ENCODE peak calls at places on chromosomes 5 and 9, in ten cellular contexts. One of them, this sample, is unnamed.

GRCh38 chr9:84846501-84847323 is 177.2 kb downstream of the NTRK2 start:
- DNase-seq in kidney: no peak
- DNase-seq in neuronal stem cell: no peak
- DNase-seq in lower lobe of right lung: no peak
- DNase-seq in aorta: no peak
- DNase-seq in tibial nerve: no peak
- DNase-seq in WERI-Rb-1: no peak
- DNase-seq in GM23248: no peak
- DNase-seq in endothelial cell of umbilical vein: no peak
- DNase-seq in AG04450: no peak
- DNase-seq in this sample: no peak

GRCh38 chr5:74363603-74364205 is 276.8 kb downstream of the ENC1 start:
- DNase-seq in AG04450: no peak
- DNase-seq in aorta: no peak
- DNase-seq in lower lobe of right lung: no peak
- DNase-seq in endothelial cell of umbilical vein: no peak
- DNase-seq in neuronal stem cell: no peak
- DNase-seq in kidney: no peak
- DNase-seq in WERI-Rb-1: no peak
- DNase-seq in GM23248: no peak
- DNase-seq in tibial nerve: no peak
- DNase-seq in this sample: no peak

GRCh38 chr9:126376903-126377342 is 50.3 kb downstream of the MVB12B start:
- DNase-seq in tibial nerve: no peak
- DNase-seq in WERI-Rb-1: no peak
- DNase-seq in lower lobe of right lung: no peak
- DNase-seq in kidney: no peak
- DNase-seq in neuronal stem cell: peak
- DNase-seq in endothelial cell of umbilical vein: no peak
- DNase-seq in AG04450: no peak
- DNase-seq in GM23248: no peak
- DNase-seq in aorta: no peak
- DNase-seq in this sample: peak

GRCh38 chr9:3732077-3733038 is 206.6 kb upstream of the RFX3 start:
- DNase-seq in lower lobe of right lung: no peak
- DNase-seq in endothelial cell of umbilical vein: peak
- DNase-seq in neuronal stem cell: peak
- DNase-seq in AG04450: peak
- DNase-seq in kidney: no peak
- DNase-seq in tibial nerve: peak
- DNase-seq in aorta: no peak
- DNase-seq in WERI-Rb-1: peak
- DNase-seq in GM23248: peak
- DNase-seq in this sample: no peak

GRCh38 chr9:132637351-132637750 is 32.4 kb downstream of the DDX31 start:
- DNase-seq in lower lobe of right lung: no peak
- DNase-seq in AG04450: no peak
- DNase-seq in neuronal stem cell: no peak
- DNase-seq in WERI-Rb-1: peak
- DNase-seq in aorta: no peak
- DNase-seq in kidney: no peak
- DNase-seq in tibial nerve: no peak
- DNase-seq in endothelial cell of umbilical vein: no peak
- DNase-seq in GM23248: no peak
- DNase-seq in this sample: no peak

GRCh38 chr5:56340196-56340980 is 107.3 kb upstream of the ANKRD55 start:
- DNase-seq in neuronal stem cell: no peak
- DNase-seq in endothelial cell of umbilical vein: no peak
- DNase-seq in lower lobe of right lung: no peak
- DNase-seq in WERI-Rb-1: no peak
- DNase-seq in tibial nerve: no peak
- DNase-seq in AG04450: no peak
- DNase-seq in GM23248: no peak
- DNase-seq in kidney: no peak
- DNase-seq in aorta: no peak
- DNase-seq in this sample: no peak

GRCh38 chr9:21491742-21492141 is 9.6 kb upstream of the IFNE start:
- DNase-seq in lower lobe of right lung: no peak
- DNase-seq in neuronal stem cell: no peak
- DNase-seq in GM23248: no peak
- DNase-seq in AG04450: no peak
- DNase-seq in kidney: no peak
- DNase-seq in WERI-Rb-1: no peak
- DNase-seq in tibial nerve: no peak
- DNase-seq in endothelial cell of umbilical vein: peak
- DNase-seq in aorta: no peak
- DNase-seq in this sample: no peak

GRCh38 chr9:128556276-128556675 is 3.9 kb downstream of the SPTAN1 start:
- DNase-seq in tibial nerve: no peak
- DNase-seq in aorta: no peak
- DNase-seq in AG04450: no peak
- DNase-seq in endothelial cell of umbilical vein: peak
- DNase-seq in lower lobe of right lung: no peak
- DNase-seq in WERI-Rb-1: no peak
- DNase-seq in kidney: no peak
- DNase-seq in GM23248: no peak
- DNase-seq in neuronal stem cell: no peak
- DNase-seq in this sample: no peak

GRCh38 chr5:411728-412127 is 31.2 kb upstream of the EXOC3 start:
- DNase-seq in lower lobe of right lung: peak
- DNase-seq in neuronal stem cell: no peak
- DNase-seq in kidney: peak
- DNase-seq in endothelial cell of umbilical vein: no peak
- DNase-seq in aorta: no peak
- DNase-seq in GM23248: no peak
- DNase-seq in WERI-Rb-1: no peak
- DNase-seq in tibial nerve: no peak
- DNase-seq in AG04450: no peak
- DNase-seq in this sample: no peak

GRCh38 chr9:2053883-2054845 is 39.0 kb downstream of the SMARCA2 start:
- DNase-seq in GM23248: peak
- DNase-seq in neuronal stem cell: no peak
- DNase-seq in WERI-Rb-1: no peak
- DNase-seq in aorta: peak
- DNase-seq in lower lobe of right lung: no peak
- DNase-seq in AG04450: no peak
- DNase-seq in kidney: no peak
- DNase-seq in tibial nerve: peak
- DNase-seq in endothelial cell of umbilical vein: peak
- DNase-seq in this sample: peak

GRCh38 chr9:110048976-110049698 is 158.8 kb downstream of the C9orf152 start:
- DNase-seq in lower lobe of right lung: no peak
- DNase-seq in endothelial cell of umbilical vein: no peak
- DNase-seq in tibial nerve: no peak
- DNase-seq in neuronal stem cell: no peak
- DNase-seq in kidney: peak
- DNase-seq in GM23248: peak
- DNase-seq in aorta: peak
- DNase-seq in AG04450: no peak
- DNase-seq in WERI-Rb-1: peak
- DNase-seq in this sample: no peak

GRCh38 chr5:173907284-173907683 is 19.1 kb downstream of the CPEB4 start:
- DNase-seq in AG04450: no peak
- DNase-seq in tibial nerve: no peak
- DNase-seq in kidney: no peak
- DNase-seq in WERI-Rb-1: no peak
- DNase-seq in lower lobe of right lung: no peak
- DNase-seq in neuronal stem cell: no peak
- DNase-seq in aorta: no peak
- DNase-seq in endothelial cell of umbilical vein: no peak
- DNase-seq in GM23248: no peak
- DNase-seq in this sample: no peak

GRCh38 chr9:125999504-125999881 is 252.3 kb downstream of the PBX3 start:
- DNase-seq in endothelial cell of umbilical vein: no peak
- DNase-seq in tibial nerve: no peak
- DNase-seq in WERI-Rb-1: no peak
- DNase-seq in lower lobe of right lung: no peak
- DNase-seq in GM23248: no peak
- DNase-seq in neuronal stem cell: no peak
- DNase-seq in aorta: peak
- DNase-seq in AG04450: no peak
- DNase-seq in kidney: peak
- DNase-seq in this sample: no peak

GRCh38 chr5:15727375-15727774 is 227.4 kb downstream of the FBXL7 start:
- DNase-seq in GM23248: no peak
- DNase-seq in endothelial cell of umbilical vein: no peak
- DNase-seq in tibial nerve: no peak
- DNase-seq in WERI-Rb-1: no peak
- DNase-seq in lower lobe of right lung: no peak
- DNase-seq in aorta: no peak
- DNase-seq in neuronal stem cell: no peak
- DNase-seq in kidney: no peak
- DNase-seq in AG04450: no peak
- DNase-seq in this sample: no peak

GRCh38 chr5:72156921-72157320 is 49.6 kb downstream of the MAP1B start:
- DNase-seq in kidney: no peak
- DNase-seq in WERI-Rb-1: no peak
- DNase-seq in neuronal stem cell: no peak
- DNase-seq in GM23248: peak
- DNase-seq in AG04450: peak
- DNase-seq in aorta: no peak
- DNase-seq in endothelial cell of umbilical vein: peak
- DNase-seq in tibial nerve: no peak
- DNase-seq in lower lobe of right lung: no peak
- DNase-seq in this sample: no peak

GRCh38 chr5:119388619-119389190 is 32.9 kb downstream of the TNFAIP8 start:
- DNase-seq in neuronal stem cell: no peak
- DNase-seq in GM23248: no peak
- DNase-seq in WERI-Rb-1: no peak
- DNase-seq in AG04450: no peak
- DNase-seq in kidney: no peak
- DNase-seq in endothelial cell of umbilical vein: no peak
- DNase-seq in lower lobe of right lung: no peak
- DNase-seq in tibial nerve: no peak
- DNase-seq in aorta: no peak
- DNase-seq in this sample: no peak
- H3K27ac ChIP-seq in neuronal stem cell: no peak
- H3K27ac ChIP-seq in GM23248: no peak
- H3K27ac ChIP-seq in WERI-Rb-1: no peak
- H3K27ac ChIP-seq in AG04450: no peak
- H3K27ac ChIP-seq in kidney: no peak
- H3K27ac ChIP-seq in endothelial cell of umbilical vein: no peak
- H3K27ac ChIP-seq in lower lobe of right lung: no peak
- H3K27ac ChIP-seq in tibial nerve: no peak
- H3K27ac ChIP-seq in aorta: no peak
- H3K27ac ChIP-seq in this sample: no peak

DNA sequence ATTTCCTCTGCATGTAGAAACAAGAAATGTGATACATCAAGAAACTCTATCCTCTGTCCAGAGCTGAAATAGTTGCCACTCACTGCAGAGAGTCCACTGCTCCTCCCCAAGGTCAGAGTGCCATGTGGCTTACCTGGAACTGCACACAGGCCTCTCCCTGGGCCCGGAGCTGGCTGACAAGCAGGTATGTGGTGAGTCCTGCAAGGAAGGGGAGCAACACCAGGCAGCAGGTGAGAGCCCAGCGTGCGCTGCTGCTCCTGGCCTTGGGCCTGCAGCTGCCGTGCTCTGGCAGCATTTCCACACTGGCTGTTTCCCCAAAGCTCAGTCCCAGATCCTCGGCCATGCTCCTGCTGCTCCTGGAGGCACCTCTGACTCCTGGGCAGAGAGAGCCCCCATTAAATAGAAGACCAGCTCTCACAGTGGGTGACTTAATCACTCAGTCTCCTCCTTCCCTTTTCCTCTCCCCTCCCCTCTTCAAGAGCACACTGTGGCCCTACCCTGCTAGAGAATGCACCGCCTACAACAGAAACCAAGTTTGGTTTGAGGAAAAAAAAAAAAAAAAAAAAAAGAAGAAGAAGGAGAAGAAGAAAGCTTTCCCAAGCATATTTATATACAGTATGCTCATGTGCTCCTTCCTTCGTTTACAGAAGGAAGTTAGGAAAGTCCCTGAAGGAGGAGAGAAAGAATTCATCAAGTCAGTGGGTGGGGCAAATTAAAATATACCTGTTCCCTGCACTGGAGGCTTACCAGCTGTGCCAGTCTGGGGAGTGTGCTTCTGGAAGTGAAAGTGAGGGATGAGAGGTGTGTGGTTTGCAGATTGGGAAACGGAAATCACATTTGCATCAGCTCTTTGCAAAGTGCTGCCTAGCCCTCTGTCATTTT is at the start of gene TNFSF15:
- DNase-seq in GM23248: no peak
- DNase-seq in WERI-Rb-1: peak
- DNase-seq in kidney: peak
- DNase-seq in aorta: peak
- DNase-seq in AG04450: no peak
- DNase-seq in lower lobe of right lung: peak
- DNase-seq in tibial nerve: no peak
- DNase-seq in neuronal stem cell: no peak
- DNase-seq in endothelial cell of umbilical vein: peak
- DNase-seq in this sample: no peak
- H3K27ac ChIP-seq in GM23248: no peak
- H3K27ac ChIP-seq in WERI-Rb-1: no peak
- H3K27ac ChIP-seq in kidney: peak
- H3K27ac ChIP-seq in aorta: no peak
- H3K27ac ChIP-seq in AG04450: peak
- H3K27ac ChIP-seq in lower lobe of right lung: peak
- H3K27ac ChIP-seq in tibial nerve: peak
- H3K27ac ChIP-seq in neuronal stem cell: no peak
- H3K27ac ChIP-seq in endothelial cell of umbilical vein: peak
- H3K27ac ChIP-seq in this sample: no peak

GRCh38 chr5:59864718-59865117 is 28.8 kb downstream of the PDE4D start:
- DNase-seq in neuronal stem cell: no peak
- DNase-seq in tibial nerve: no peak
- DNase-seq in kidney: no peak
- DNase-seq in lower lobe of right lung: no peak
- DNase-seq in AG04450: no peak
- DNase-seq in WERI-Rb-1: no peak
- DNase-seq in endothelial cell of umbilical vein: no peak
- DNase-seq in aorta: no peak
- DNase-seq in GM23248: no peak
- DNase-seq in this sample: no peak

DNA sequence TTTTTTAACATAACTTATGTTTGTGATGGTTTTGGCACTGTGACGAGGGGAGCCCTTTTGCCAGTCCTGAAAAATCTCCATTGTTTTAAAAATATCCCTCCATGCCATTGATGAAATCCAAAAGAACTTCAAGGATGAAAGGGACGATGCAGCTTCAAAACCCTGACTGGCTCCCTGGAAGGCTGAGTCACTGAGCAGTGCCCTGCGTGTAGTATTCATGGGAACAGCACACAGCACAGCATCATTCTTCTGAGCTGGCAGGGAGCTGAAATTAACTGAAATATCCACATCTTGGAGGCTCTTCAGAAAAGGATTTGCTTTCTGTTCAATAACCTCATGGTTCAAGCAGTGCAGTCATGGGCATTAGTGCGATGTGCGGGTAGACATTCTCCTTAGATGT is 29.7 kb downstream of the PDE4D start:
- DNase-seq in kidney: no peak
- DNase-seq in endothelial cell of umbilical vein: no peak
- DNase-seq in AG04450: no peak
- DNase-seq in aorta: no peak
- DNase-seq in tibial nerve: no peak
- DNase-seq in GM23248: peak
- DNase-seq in WERI-Rb-1: no peak
- DNase-seq in neuronal stem cell: no peak
- DNase-seq in lower lobe of right lung: no peak
- DNase-seq in this sample: no peak
- H3K27ac ChIP-seq in kidney: no peak
- H3K27ac ChIP-seq in endothelial cell of umbilical vein: no peak
- H3K27ac ChIP-seq in AG04450: no peak
- H3K27ac ChIP-seq in aorta: no peak
- H3K27ac ChIP-seq in tibial nerve: no peak
- H3K27ac ChIP-seq in GM23248: no peak
- H3K27ac ChIP-seq in WERI-Rb-1: no peak
- H3K27ac ChIP-seq in neuronal stem cell: no peak
- H3K27ac ChIP-seq in lower lobe of right lung: no peak
- H3K27ac ChIP-seq in this sample: no peak

GRCh38 chr9:69396759-69397158 is 71.7 kb downstream of the ENTREP1 start:
- DNase-seq in kidney: no peak
- DNase-seq in neuronal stem cell: no peak
- DNase-seq in GM23248: no peak
- DNase-seq in WERI-Rb-1: no peak
- DNase-seq in tibial nerve: no peak
- DNase-seq in aorta: no peak
- DNase-seq in AG04450: no peak
- DNase-seq in lower lobe of right lung: no peak
- DNase-seq in endothelial cell of umbilical vein: no peak
- DNase-seq in this sample: no peak
- H3K27ac ChIP-seq in kidney: no peak
- H3K27ac ChIP-seq in neuronal stem cell: no peak
- H3K27ac ChIP-seq in GM23248: no peak
- H3K27ac ChIP-seq in WERI-Rb-1: no peak
- H3K27ac ChIP-seq in tibial nerve: no peak
- H3K27ac ChIP-seq in aorta: no peak
- H3K27ac ChIP-seq in AG04450: no peak
- H3K27ac ChIP-seq in lower lobe of right lung: no peak
- H3K27ac ChIP-seq in endothelial cell of umbilical vein: no peak
- H3K27ac ChIP-seq in this sample: peak

This sample was measured in substantia nigra.